ENCODE peak calls at places on chromosomes 2 and 18, in seven cellular contexts. A is HCT116, Z is GM12878, O is HepG2, N is H1, T is SK-N-SH, I is K562. C is an unnamed sample.

GRCh38 chr2:217440000-217440399 is 562.8 kb downstream of the TNS1 start:
- DNase-seq in Z (no peak), A (no peak), O (no peak), T (no peak), I (no peak), N (no peak), C (no peak)

GRCh38 chr2:128271186-128271890 is 47.3 kb downstream of the HS6ST1 start:
- DNase-seq in A (no peak), O (no peak), I (no peak), T (no peak), Z (no peak), N (no peak), C (no peak)

GRCh38 chr2:235468978-235469694 is 24.7 kb upstream of the AGAP1 start:
- DNase-seq in Z (no peak), O (no peak), I (no peak), T (no peak), N (no peak), A (peak; percentile 67), C (no peak)

GRCh38 chr2:141041281-141041680 is 1089.5 kb downstream of the LRP1B start:
- DNase-seq in N (no peak), O (no peak), Z (no peak), T (no peak), A (no peak), I (no peak), C (no peak)

GRCh38 chr18:66640431-66640830 is 36.5 kb upstream of the CDH19 start:
- DNase-seq in N (no peak), Z (no peak), A (no peak), T (no peak), I (no peak), O (no peak), C (no peak)

GRCh38 chr2:223084873-223085272 is 32.9 kb downstream of the KCNE4 start:
- DNase-seq in N (peak; percentile 25), I (no peak), T (peak; percentile 36), Z (no peak), A (no peak), O (no peak), C (peak; percentile 49)

GRCh38 chr18:28357785-28358401 is 181.0 kb upstream of the CDH2 start:
- DNase-seq in N (peak; percentile 25), A (peak; percentile 18), I (no peak), O (peak; percentile 38), Z (no peak), T (no peak), C (peak; percentile 0)

GRCh38 chr2:121333834-121334558 is 49.0 kb upstream of the TFCP2L1 start:
- DNase-seq in A (no peak), T (no peak), Z (peak; percentile 3), I (no peak), N (no peak), O (peak; percentile 20), C (no peak)

GRCh38 chr2:199861116-199861774 is 10.3 kb upstream of the FTCDNL1 start:
- DNase-seq in N (no peak), A (peak; percentile 19), Z (no peak), I (no peak), T (peak; percentile 18), O (peak; percentile 24), C (no peak)

GRCh38 chr2:187482796-187483195 is 34.7 kb upstream of the CALCRL start:
- DNase-seq in I (no peak), T (no peak), A (no peak), Z (peak; percentile 32), O (no peak), N (no peak), C (no peak)

GRCh38 chr2:124625561-124625960 is 600.5 kb downstream of the CNTNAP5 start:
- DNase-seq in Z (no peak), O (no peak), N (no peak), T (no peak), I (no peak), A (no peak), C (no peak)

GRCh38 chr2:51790854-51791253 is 758.9 kb upstream of the NRXN1 start:
- DNase-seq in A (no peak), N (no peak), I (no peak), T (no peak), O (no peak), Z (no peak), C (no peak)

GRCh38 chr2:167480232-167480985 is 592.1 kb downstream of the XIRP2 start:
- DNase-seq in N (no peak), I (no peak), O (no peak), A (no peak), T (no peak), Z (no peak), C (no peak)

GRCh38 chr18:32438173-32438572 is 32.5 kb downstream of the GAREM1 start:
- DNase-seq in T (peak; percentile 33), I (no peak), A (no peak), N (no peak), O (no peak), Z (no peak), C (no peak)

GRCh38 chr2:100857915-100858314 is 38.0 kb downstream of the NPAS2 start:
- DNase-seq in Z (no peak), A (no peak), N (no peak), T (no peak), O (no peak), I (no peak), C (no peak)

GRCh38 chr18:79512461-79513380 is 117.0 kb downstream of the NFATC1 start:
- DNase-seq in N (no peak), Z (no peak), O (no peak), I (no peak), T (no peak), A (no peak), C (no peak)

GRCh38 chr2:199302851-199303250 is 154.9 kb downstream of the SATB2 start:
- DNase-seq in I (no peak), N (no peak), T (no peak), O (no peak), A (no peak), Z (no peak), C (no peak)

GRCh38 chr2:231170058-231170457 is 28.4 kb upstream of the ARMC9 start:
- DNase-seq in N (no peak), A (no peak), O (no peak), T (no peak), I (no peak), Z (no peak), C (no peak)

DNA sequence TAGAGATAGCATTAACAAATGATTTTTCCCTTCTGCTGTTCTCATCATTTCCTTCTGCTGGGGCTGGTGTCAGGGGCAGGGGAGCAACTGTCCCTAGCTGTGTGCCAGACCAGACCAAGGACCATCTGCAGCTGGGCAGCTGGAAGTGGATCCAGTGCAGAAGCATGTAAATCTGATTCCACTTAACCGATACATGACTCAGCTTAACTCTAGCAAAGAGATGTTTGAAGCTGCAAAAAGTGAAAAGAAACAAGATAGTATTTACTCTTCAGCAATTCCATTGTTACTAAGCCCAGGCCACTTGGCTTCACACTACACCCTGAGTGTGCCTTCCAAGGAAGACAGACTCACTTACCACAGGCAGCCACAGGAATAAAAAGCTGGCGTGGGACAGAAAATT is 151.1 kb downstream of the GALNT1 start:
- DNase-seq in I (no peak), A (no peak), O (no peak), T (no peak), Z (no peak), N (no peak), C (no peak)
- H3K9ac ChIP-seq in I (no peak overlapping the region), A (no peak overlapping the region), O (no peak overlapping the region), T (no peak overlapping the region), Z (no peak overlapping the region), N (no peak overlapping the region), C (no peak overlapping the region)

GRCh38 chr2:197152451-197153228 is 157.9 kb downstream of the ANKRD44 start:
- DNase-seq in A (no peak), I (no peak), O (no peak), Z (peak; percentile 67), N (no peak), T (no peak), C (no peak)
- H3K4me3 ChIP-seq in A (no peak overlapping the region), I (no peak overlapping the region), O (no peak overlapping the region), Z (peak overlapping the region; percentile 25), N (no peak overlapping the region), T (no peak overlapping the region), C (no peak overlapping the region)

GRCh38 chr2:46001741-46002506 is 295.3 kb upstream of the EPAS1 start:
- DNase-seq in A (no peak), I (no peak), N (no peak), O (peak; percentile 37), T (no peak), Z (no peak), C (no peak)

GRCh38 chr2:46002947-46003346 is 294.3 kb upstream of the EPAS1 start:
- DNase-seq in A (no peak), T (no peak), N (no peak), O (no peak), Z (no peak), I (no peak), C (no peak)

GRCh38 chr2:46001290-46001689 is 295.9 kb upstream of the EPAS1 start:
- DNase-seq in N (no peak), O (no peak), I (no peak), Z (no peak), A (no peak), T (no peak), C (no peak)

GRCh38 chr2:46003912-46004473 is 293.2 kb upstream of the EPAS1 start:
- DNase-seq in I (no peak), T (no peak), A (no peak), Z (no peak), O (no peak), N (no peak), C (no peak)

DNA sequence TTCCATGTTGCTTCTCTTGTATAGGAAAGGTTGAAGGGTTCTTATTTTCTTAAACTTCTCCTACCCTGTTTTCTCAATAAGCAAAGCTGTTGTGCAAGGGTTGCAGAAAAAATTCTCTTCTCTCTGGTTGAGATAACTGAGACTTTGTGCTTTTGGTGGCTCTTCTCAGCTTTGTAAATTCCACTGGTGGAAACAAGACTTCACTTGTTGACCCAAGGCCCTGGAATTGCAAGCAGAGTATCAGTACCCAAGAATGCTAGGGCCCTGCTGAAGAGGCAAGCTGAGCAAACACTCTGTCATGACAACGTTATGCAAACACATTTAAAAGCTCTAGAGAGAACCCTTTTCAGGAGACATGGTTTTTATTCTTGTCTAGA is 294.7 kb upstream of the EPAS1 start:
- DNase-seq in Z (no peak), I (no peak), O (peak; percentile 88), T (no peak), A (no peak), N (no peak), C (no peak)
- TF ChIP-seq YY1 in Z (no peak), I (no peak), O (no peak), T (no peak), A (no peak), N (no peak), C (no peak)

GRCh38 chr2:215808194-215808593 is 205.2 kb downstream of the MREG start:
- DNase-seq in Z (no peak), I (no peak), O (no peak), N (no peak), T (no peak), A (no peak), C (no peak)
- H3K9ac ChIP-seq in Z (no peak overlapping the region), I (peak overlapping the region; percentile 36), O (no peak overlapping the region), N (no peak overlapping the region), T (no peak overlapping the region), A (no peak overlapping the region), C (no peak overlapping the region)